ENCODE peak calls at places on chromosomes 4 and X, in nine cellular contexts. C is breast epithelium, A is endodermal cell, F is psoas muscle, O is pancreas, X is cardiac muscle cell, N is uterus, B is keratinocyte, Q is spleen. S is an unnamed sample.

GRCh38 chrX:11336201-11336600 is 43.0 kb downstream of the AMELX start:
- DNase-seq in C (no peak), A (no peak), F (no peak), O (no peak), X (no peak), N (no peak), B (no peak), Q (no peak), S (no peak)

GRCh38 chr4:53192017-53192416 is 173.8 kb downstream of the SCFD2 start:
- DNase-seq in C (no peak), A (no peak), F (no peak), O (no peak), X (no peak), N (no peak), B (no peak), Q (no peak), S (no peak)

GRCh38 chrX:19758536-19758935 is 128.9 kb downstream of the SH3KBP1 start:
- DNase-seq in C (no peak), A (no peak), F (no peak), O (no peak), X (no peak), N (no peak), B (no peak), Q (no peak), S (no peak)

GRCh38 chrX:102899940-102900916 is 36.8 kb upstream of the RAB40AL start:
- DNase-seq in C (peak; percentile 26), A (peak; percentile 93), F (peak; percentile 41), O (peak; percentile 71), X (peak; percentile 59), N (peak; percentile 44), B (peak; percentile 28), Q (no peak), S (no peak)

GRCh38 chr4:163540977-163541376 is 46.5 kb downstream of the TMA16 start:
- DNase-seq in C (no peak), A (no peak), F (no peak), O (no peak), X (no peak), N (no peak), B (peak; percentile 15), Q (no peak), S (no peak)

GRCh38 chr4:125664091-125664767 is 349.5 kb downstream of the FAT4 start:
- DNase-seq in C (no peak), A (peak; percentile 61), F (no peak), O (no peak), X (no peak), N (no peak), B (no peak), Q (no peak), S (no peak)

GRCh38 chr4:35970366-35970960 is 273.9 kb downstream of the ARAP2 start:
- DNase-seq in C (no peak), A (no peak), F (no peak), O (no peak), X (no peak), N (no peak), B (no peak), Q (no peak), S (no peak)

GRCh38 chrX:111581086-111581485 is 69.6 kb downstream of the SERTM2 start:
- DNase-seq in C (no peak), A (no peak), F (no peak), O (no peak), X (no peak), N (no peak), B (no peak), Q (no peak), S (no peak)

GRCh38 chrX:10615931-10616780 is 4.2 kb downstream of the MID1 start:
- DNase-seq in C (no peak), A (peak; percentile 77), F (no peak), O (peak; percentile 55), X (peak; percentile 52), N (peak; percentile 24), B (no peak), Q (no peak), S (no peak)

GRCh38 chrX:17046478-17047097 is 100.1 kb downstream of the REPS2 start:
- DNase-seq in C (no peak), A (peak; percentile 88), F (peak; percentile 22), O (peak; percentile 72), X (peak; percentile 87), N (peak; percentile 46), B (no peak), Q (no peak), S (no peak)

GRCh38 chrX:145393702-145394235 is 146.5 kb downstream of the SPANXN1 start:
- DNase-seq in C (no peak), A (peak; percentile 53), F (no peak), O (no peak), X (no peak), N (no peak), B (no peak), Q (no peak), S (no peak)

GRCh38 chr4:141099326-141099725 is 33.9 kb downstream of the RNF150 start:
- DNase-seq in C (no peak), A (no peak), F (no peak), O (no peak), X (no peak), N (no peak), B (no peak), Q (no peak), S (no peak)

GRCh38 chr4:185358514-185359433 is 37.0 kb downstream of the LRP2BP start:
- DNase-seq in C (no peak), A (no peak), F (no peak), O (no peak), X (no peak), N (no peak), B (no peak), Q (no peak), S (no peak)

GRCh38 chr4:147137280-147137679 is 191.6 kb upstream of the TTC29 start:
- DNase-seq in C (no peak), A (peak; percentile 67), F (no peak), O (no peak), X (no peak), N (no peak), B (no peak), Q (no peak), S (no peak)

GRCh38 chrX:106917830-106918500 is 2.2 kb upstream of the CLDN2 start:
- DNase-seq in C (no peak), A (no peak), F (no peak), O (peak; percentile 50), X (no peak), N (no peak), B (peak; percentile 68), Q (no peak), S (no peak)

GRCh38 chrX:139936259-139936658 is 3.4 kb upstream of the ATP11C start:
- DNase-seq in C (no peak), A (no peak), F (no peak), O (no peak), X (no peak), N (no peak), B (no peak), Q (no peak), S (no peak)

GRCh38 chrX:72201836-72202536 is 20.4 kb downstream of the PIN4 start:
- DNase-seq in C (no peak), A (no peak), F (no peak), O (no peak), X (no peak), N (no peak), B (no peak), Q (no peak), S (no peak)

GRCh38 chrX:30309139-30309571 is at the start of gene NR0B1:
- DNase-seq in C (no peak), A (peak; percentile 71), F (peak; percentile 16), O (no peak), X (peak; percentile 32), N (no peak), B (no peak), Q (peak; percentile 66), S (no peak)

GRCh38 chrX:30310429-30311206 is 1.4 kb upstream of the NR0B1 start:
- DNase-seq in C (no peak), A (no peak), F (no peak), O (no peak), X (no peak), N (no peak), B (no peak), Q (no peak), S (no peak)

GRCh38 chrX:30304866-30305265 is 4.3 kb downstream of the NR0B1 start:
- DNase-seq in C (no peak), A (no peak), F (no peak), O (no peak), X (no peak), N (no peak), B (no peak), Q (no peak), S (no peak)

GRCh38 chrX:30307466-30307865 is 1.7 kb downstream of the NR0B1 start:
- DNase-seq in C (no peak), A (no peak), F (no peak), O (no peak), X (no peak), N (no peak), B (no peak), Q (no peak), S (no peak)

GRCh38 chrX:30308263-30309138 is 689 bp downstream of the NR0B1 start:
- DNase-seq in C (no peak), A (peak; percentile 82), F (peak; percentile 20), O (no peak), X (peak; percentile 51), N (no peak), B (no peak), Q (peak; percentile 69), S (no peak)
- TF ChIP-seq CTCF in C (no peak), A (peak; percentile 81), F (no peak), O (no peak), X (peak; percentile 26), N (no peak), B (peak; percentile 23), Q (no peak), S (peak; percentile 13)

GRCh38 chr4:108168672-108169562 is at the start of gene LEF1:
- DNase-seq in C (peak; percentile 39), A (peak; percentile 89), F (no peak), O (no peak), X (peak; percentile 90), N (no peak), B (no peak), Q (peak; percentile 83), S (no peak)
- H3K4me1 ChIP-seq in C (no peaks in the 10 kb centered on the region), A (peaks cover 11% of the 10 kb centered on the region), F (peaks cover 18% of the 10 kb centered on the region), O (no peaks in the 10 kb centered on the region), X (peaks cover 24% of the 10 kb centered on the region), N (no peaks in the 10 kb centered on the region), B (peaks cover 3% of the 10 kb centered on the region), Q (peaks cover 36% of the 10 kb centered on the region), S (no peaks in the 10 kb centered on the region)

GRCh38 chrX:135973025-135973547 is 702 bp downstream of the MMGT1 start:
- DNase-seq in C (no peak), A (no peak), F (no peak), O (peak; percentile 11), X (peak; percentile 5), N (no peak), B (no peak), Q (no peak), S (no peak)
- TF ChIP-seq CTCF in C (no peak), A (no peak), F (no peak), O (no peak), X (no peak), N (no peak), B (peak; percentile 33), Q (no peak), S (peak; percentile 6)

GRCh38 chrX:40147399-40148188 is 49.8 kb upstream of the BCOR start:
- DNase-seq in C (no peak), A (peak; percentile 82), F (no peak), O (no peak), X (no peak), N (no peak), B (no peak), Q (no peak), S (no peak)
- H3K4me1 ChIP-seq in C (no peaks in the 10 kb centered on the region), A (no peaks in the 10 kb centered on the region), F (peaks cover 11% of the 10 kb centered on the region), O (peaks cover 7% of the 10 kb centered on the region), X (peaks cover 48% of the 10 kb centered on the region), N (no peaks in the 10 kb centered on the region), B (no peaks in the 10 kb centered on the region), Q (peaks cover 5% of the 10 kb centered on the region), S (no peaks in the 10 kb centered on the region)